ENCODE peak calls at places on chromosomes 7 and 10, in seven cellular contexts. T, Y, U, Q, W, A and V are unnamed samples.

GRCh38 chr7:32500922-32501341 is 5.6 kb downstream of the AVL9 start:
- DNase-seq in W (peak), U (peak), T (peak), Y (no peak), Q (no peak), A (no peak), V (no peak)

GRCh38 chr7:42614636-42615035 is 297.2 kb downstream of the C7orf25 start:
- DNase-seq in A (no peak), Y (no peak), Q (no peak), W (no peak), U (no peak), T (no peak), V (no peak)

GRCh38 chr7:112481337-112481736 is 546 bp downstream of the LSMEM1 start:
- DNase-seq in Y (no peak), W (no peak), U (no peak), A (no peak), Q (no peak), T (peak), V (no peak)

GRCh38 chr10:77049896-77050295 is 587.7 kb downstream of the KCNMA1 start:
- DNase-seq in Y (no peak), W (peak), T (peak), Q (no peak), U (no peak), A (no peak), V (no peak)

GRCh38 chr7:107879400-107880035 is 11.5 kb upstream of the DLD start:
- DNase-seq in Y (peak), W (peak), Q (peak), T (peak), U (peak), A (peak), V (peak)

GRCh38 chr7:80954181-80954580 is 35.3 kb upstream of the SEMA3C start:
- DNase-seq in W (no peak), Y (no peak), U (no peak), Q (no peak), A (no peak), T (peak), V (no peak)

GRCh38 chr7:77537595-77538185 is 595 bp downstream of the PTPN12 start:
- DNase-seq in Y (peak), T (peak), U (peak), Q (no peak), A (peak), W (no peak), V (peak)

GRCh38 chr10:23053036-23053435 is 42.3 kb upstream of the MSRB2 start:
- DNase-seq in U (peak), Y (no peak), Q (no peak), T (no peak), W (no peak), A (no peak), V (peak)

GRCh38 chr7:106617860-106618259 is 43.1 kb downstream of the CCDC71L start:
- DNase-seq in W (peak), Q (no peak), T (no peak), U (no peak), Y (no peak), A (no peak), V (no peak)

GRCh38 chr10:116771101-116771705 is 28.8 kb upstream of the HSPA12A start:
- DNase-seq in T (peak), Y (peak), U (no peak), A (no peak), W (peak), Q (no peak), V (peak)

GRCh38 chr7:42237891-42238531 is 1.0 kb upstream of the GLI3 start:
- DNase-seq in T (peak), A (peak), W (peak), U (peak), Q (no peak), Y (no peak), V (peak)

GRCh38 chr7:5704534-5704922 is 76.9 kb downstream of the RNF216 start:
- DNase-seq in T (no peak), W (peak), Q (peak), Y (peak), U (peak), A (peak), V (peak)

GRCh38 chr7:47722126-47722525 is 140.2 kb upstream of the TNS3 start:
- DNase-seq in W (no peak), Y (peak), Q (no peak), A (no peak), U (no peak), T (no peak), V (no peak)
- H3K27ac ChIP-seq in W (no peak), Y (no peak), Q (no peak), A (no peak), U (no peak), T (no peak), V (no peak)

GRCh38 chr7:117672433-117672832 is 192.6 kb downstream of the CFTR start:
- DNase-seq in A (no peak), U (no peak), Y (no peak), W (no peak), Q (no peak), T (no peak), V (no peak)

GRCh38 chr7:117673367-117673766 is 193.5 kb downstream of the CFTR start:
- DNase-seq in W (no peak), Q (no peak), A (peak), Y (peak), T (peak), U (no peak), V (no peak)

GRCh38 chr7:117674617-117675016 is 194.8 kb downstream of the CFTR start:
- DNase-seq in T (no peak), A (no peak), Y (no peak), U (no peak), Q (no peak), W (no peak), V (no peak)

GRCh38 chr7:117675519-117676137 is 195.8 kb downstream of the CFTR start:
- DNase-seq in W (peak), Q (no peak), A (no peak), Y (no peak), T (no peak), U (no peak), V (no peak)

GRCh38 chr7:117673839-117674238 is 194.0 kb downstream of the CFTR start:
- DNase-seq in T (peak), A (no peak), W (peak), Q (peak), U (peak), Y (no peak), V (no peak)
- TF ChIP-seq CTCF in T (peak), A (no peak), W (peak), Q (peak), U (peak), Y (peak), V (no peak)

DNA sequence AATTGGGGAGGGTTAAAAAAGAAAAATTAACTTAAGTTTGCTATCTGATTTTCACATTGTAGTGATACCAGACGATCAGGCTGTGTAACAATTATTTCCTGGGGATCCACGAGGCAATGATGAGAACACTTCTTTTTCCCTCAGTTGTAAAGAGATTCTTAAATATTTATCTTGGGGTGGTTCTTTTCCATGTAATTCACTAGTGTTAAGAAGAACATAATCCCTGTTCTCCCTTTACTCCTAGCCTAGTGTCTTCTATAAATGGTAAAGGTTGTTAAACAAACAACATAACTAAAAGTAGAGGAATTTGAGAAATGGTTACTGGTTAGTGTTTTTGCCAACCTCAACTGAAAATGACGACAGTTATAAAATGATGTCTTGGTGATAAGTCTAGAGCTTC is 1.3 kb downstream of the TBX20 start:
- DNase-seq in Y (no peak), A (no peak), T (no peak), U (no peak), W (no peak), Q (no peak), V (no peak)
- H3K27ac ChIP-seq in Y (no peak), A (no peak), T (no peak), U (no peak), W (no peak), Q (no peak), V (no peak)

DNA sequence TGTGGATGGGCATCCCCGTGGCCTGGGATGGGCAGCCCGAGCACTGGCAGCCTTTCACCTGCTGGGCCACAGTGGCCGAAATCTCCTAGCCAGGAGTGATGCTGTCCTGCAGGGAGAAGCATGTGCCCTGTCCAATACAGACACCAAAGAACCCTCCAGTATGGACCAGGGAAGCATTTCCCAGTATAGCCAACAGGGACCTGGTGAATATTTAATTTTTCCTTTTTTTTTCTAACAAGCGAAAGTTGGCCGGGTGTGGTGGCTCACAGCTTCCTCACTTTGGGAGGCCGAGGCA is 11.0 kb downstream of the IMPDH1 start:
- DNase-seq in Q (no peak), A (no peak), W (no peak), U (no peak), Y (no peak), T (no peak), V (no peak)
- TF ChIP-seq CTCF in Q (no peak), A (no peak), W (no peak), U (no peak), Y (no peak), T (peak), V (peak)